ENCODE peak calls at places on chromosomes 11 and 22, in six cellular contexts. One of them, this sample, is unnamed.

GRCh38 chr11:69333906-69334305 is 40.0 kb downstream of the MYEOV start:
- DNase-seq in hypothalamus: no peak
- DNase-seq in ovary: no peak
- DNase-seq in sigmoid colon: peak
- DNase-seq in CD4-positive, CD25-positive, alpha-beta regulatory T cell: no peak
- DNase-seq in G401: no peak
- DNase-seq in this sample: no peak

GRCh38 chr11:97111559-97111958 is 721.7 kb downstream of the JRKL start:
- DNase-seq in hypothalamus: no peak
- DNase-seq in ovary: no peak
- DNase-seq in sigmoid colon: no peak
- DNase-seq in CD4-positive, CD25-positive, alpha-beta regulatory T cell: no peak
- DNase-seq in G401: no peak
- DNase-seq in this sample: peak

GRCh38 chr11:12053606-12054361 is 45.4 kb upstream of the DKK3 start:
- DNase-seq in hypothalamus: no peak
- DNase-seq in ovary: no peak
- DNase-seq in sigmoid colon: peak
- DNase-seq in CD4-positive, CD25-positive, alpha-beta regulatory T cell: no peak
- DNase-seq in G401: no peak
- DNase-seq in this sample: peak

GRCh38 chr11:133821776-133822175 is 23.5 kb downstream of the SPATA19 start:
- DNase-seq in hypothalamus: peak
- DNase-seq in ovary: no peak
- DNase-seq in sigmoid colon: no peak
- DNase-seq in CD4-positive, CD25-positive, alpha-beta regulatory T cell: no peak
- DNase-seq in G401: peak
- DNase-seq in this sample: no peak

GRCh38 chr11:11777897-11778296 is 63.9 kb upstream of the USP47 start:
- DNase-seq in hypothalamus: no peak
- DNase-seq in ovary: no peak
- DNase-seq in sigmoid colon: no peak
- DNase-seq in CD4-positive, CD25-positive, alpha-beta regulatory T cell: no peak
- DNase-seq in G401: no peak
- DNase-seq in this sample: no peak

GRCh38 chr11:135002236-135002635 is 590.2 kb upstream of the B3GAT1 start:
- DNase-seq in hypothalamus: no peak
- DNase-seq in ovary: no peak
- DNase-seq in sigmoid colon: no peak
- DNase-seq in CD4-positive, CD25-positive, alpha-beta regulatory T cell: no peak
- DNase-seq in G401: no peak
- DNase-seq in this sample: no peak

GRCh38 chr11:61325649-61326414 is 7.1 kb downstream of the DDB1 start:
- DNase-seq in hypothalamus: no peak
- DNase-seq in ovary: no peak
- DNase-seq in sigmoid colon: no peak
- DNase-seq in CD4-positive, CD25-positive, alpha-beta regulatory T cell: no peak
- DNase-seq in G401: no peak
- DNase-seq in this sample: no peak

GRCh38 chr11:6746086-6746618 is 25.6 kb downstream of the OR2AG2 start:
- DNase-seq in hypothalamus: no peak
- DNase-seq in ovary: no peak
- DNase-seq in sigmoid colon: no peak
- DNase-seq in CD4-positive, CD25-positive, alpha-beta regulatory T cell: peak
- DNase-seq in G401: peak
- DNase-seq in this sample: no peak

GRCh38 chr11:43238341-43238740 is 73.5 kb upstream of the API5 start:
- DNase-seq in hypothalamus: no peak
- DNase-seq in ovary: no peak
- DNase-seq in sigmoid colon: no peak
- DNase-seq in CD4-positive, CD25-positive, alpha-beta regulatory T cell: no peak
- DNase-seq in G401: no peak
- DNase-seq in this sample: no peak

GRCh38 chr22:50731811-50732624 is 6.0 kb upstream of the ACR start:
- DNase-seq in hypothalamus: peak
- DNase-seq in ovary: peak
- DNase-seq in sigmoid colon: no peak
- DNase-seq in CD4-positive, CD25-positive, alpha-beta regulatory T cell: peak
- DNase-seq in G401: peak
- DNase-seq in this sample: peak

GRCh38 chr22:35842954-35843353 is 125.3 kb downstream of the APOL5 start:
- DNase-seq in hypothalamus: no peak
- DNase-seq in ovary: no peak
- DNase-seq in sigmoid colon: no peak
- DNase-seq in CD4-positive, CD25-positive, alpha-beta regulatory T cell: no peak
- DNase-seq in G401: peak
- DNase-seq in this sample: no peak

GRCh38 chr11:86438685-86439084 is 64.0 kb downstream of the CCDC81 start:
- DNase-seq in hypothalamus: no peak
- DNase-seq in ovary: no peak
- DNase-seq in sigmoid colon: no peak
- DNase-seq in CD4-positive, CD25-positive, alpha-beta regulatory T cell: no peak
- DNase-seq in G401: no peak
- DNase-seq in this sample: no peak

GRCh38 chr11:85946221-85946620 is 91.0 kb downstream of the CCDC83 start:
- DNase-seq in hypothalamus: no peak
- DNase-seq in ovary: no peak
- DNase-seq in sigmoid colon: no peak
- DNase-seq in CD4-positive, CD25-positive, alpha-beta regulatory T cell: no peak
- DNase-seq in G401: no peak
- DNase-seq in this sample: no peak

GRCh38 chr11:92227954-92228935 is 3.6 kb downstream of the FAT3 start:
- DNase-seq in hypothalamus: no peak
- DNase-seq in ovary: no peak
- DNase-seq in sigmoid colon: no peak
- DNase-seq in CD4-positive, CD25-positive, alpha-beta regulatory T cell: no peak
- DNase-seq in G401: no peak
- DNase-seq in this sample: peak

GRCh38 chr11:134097146-134097545 is 28.3 kb downstream of the JAM3 start:
- DNase-seq in hypothalamus: no peak
- DNase-seq in ovary: no peak
- DNase-seq in sigmoid colon: no peak
- DNase-seq in CD4-positive, CD25-positive, alpha-beta regulatory T cell: no peak
- DNase-seq in G401: no peak
- DNase-seq in this sample: no peak

GRCh38 chr11:45920531-45921477 is 1.7 kb upstream of the LARGE2 start:
- DNase-seq in hypothalamus: no peak
- DNase-seq in ovary: no peak
- DNase-seq in sigmoid colon: peak
- DNase-seq in CD4-positive, CD25-positive, alpha-beta regulatory T cell: no peak
- DNase-seq in G401: no peak
- DNase-seq in this sample: peak

This sample was measured in kidney.